ENCODE peak calls at places on chromosomes 12 and 14, in eight cellular contexts. Q is tibial nerve; K is naive thymus-derived CD4-positive, alpha-beta T cell; E is esophagus muscularis mucosa; T is heart left ventricle; A is ascending aorta; I is aorta; M is CD4-positive, CD25-positive, alpha-beta regulatory T cell. L is an unnamed sample.

GRCh38 chr12:65306603-65307501 is 28.4 kb downstream of the MSRB3 start:
- DNase-seq in Q (peak; percentile 25), K (no peak), E (no peak), T (peak; percentile 69), A (no peak), I (no peak), M (no peak), L (no peak)

GRCh38 chr12:89731614-89732013 is 23.0 kb upstream of the ATP2B1 start:
- DNase-seq in Q (peak; percentile 18), K (no peak), E (no peak), T (no peak), A (peak; percentile 62), I (no peak), M (no peak), L (no peak)

GRCh38 chr12:18967814-18968213 is 161.7 kb upstream of the PLEKHA5 start:
- DNase-seq in Q (no peak), K (no peak), E (no peak), T (no peak), A (no peak), I (no peak), M (no peak), L (no peak)

GRCh38 chr14:66233571-66233970 is 252.6 kb upstream of the CCDC196 start:
- DNase-seq in Q (no peak), K (no peak), E (no peak), T (no peak), A (no peak), I (no peak), M (no peak), L (no peak)

GRCh38 chr12:88752183-88752582 is 171.9 kb upstream of the KITLG start:
- DNase-seq in Q (no peak), K (no peak), E (no peak), T (no peak), A (no peak), I (no peak), M (no peak), L (no peak)

GRCh38 chr14:68089146-68089715 is 269.7 kb downstream of the RAD51B start:
- DNase-seq in Q (no peak), K (no peak), E (no peak), T (no peak), A (no peak), I (no peak), M (no peak), L (no peak)

GRCh38 chr14:67943947-67944346 is 124.4 kb downstream of the RAD51B start:
- DNase-seq in Q (peak; percentile 92), K (peak; percentile 56), E (no peak), T (peak; percentile 76), A (peak; percentile 91), I (peak; percentile 67), M (peak; percentile 20), L (peak; percentile 8)

GRCh38 chr12:77734489-77734888 is 96.2 kb upstream of the NAV3 start:
- DNase-seq in Q (no peak), K (no peak), E (no peak), T (no peak), A (no peak), I (no peak), M (no peak), L (no peak)

GRCh38 chr12:128316078-128316477 is 49.1 kb downstream of the TMEM132C start:
- DNase-seq in Q (no peak), K (no peak), E (no peak), T (no peak), A (no peak), I (no peak), M (no peak), L (no peak)

GRCh38 chr12:128318946-128319345 is 52.0 kb downstream of the TMEM132C start:
- DNase-seq in Q (no peak), K (no peak), E (no peak), T (no peak), A (no peak), I (no peak), M (no peak), L (no peak)

GRCh38 chr12:128322341-128322740 is 55.4 kb downstream of the TMEM132C start:
- DNase-seq in Q (no peak), K (no peak), E (no peak), T (no peak), A (no peak), I (no peak), M (no peak), L (no peak)

GRCh38 chr12:128314611-128315010 is 47.6 kb downstream of the TMEM132C start:
- DNase-seq in Q (no peak), K (no peak), E (no peak), T (no peak), A (no peak), I (no peak), M (no peak), L (no peak)

GRCh38 chr12:128316981-128317526 is 50.1 kb downstream of the TMEM132C start:
- DNase-seq in Q (no peak), K (no peak), E (no peak), T (no peak), A (no peak), I (no peak), M (no peak), L (no peak)
- H3K4me1 ChIP-seq in Q (no peaks in the 10 kb centered on the region), K (no peaks in the 10 kb centered on the region), E (no peaks in the 10 kb centered on the region), T (no peaks in the 10 kb centered on the region), A (no peaks in the 10 kb centered on the region), I (no peaks in the 10 kb centered on the region), M (no peaks in the 10 kb centered on the region), L (no peaks in the 10 kb centered on the region)

DNA sequence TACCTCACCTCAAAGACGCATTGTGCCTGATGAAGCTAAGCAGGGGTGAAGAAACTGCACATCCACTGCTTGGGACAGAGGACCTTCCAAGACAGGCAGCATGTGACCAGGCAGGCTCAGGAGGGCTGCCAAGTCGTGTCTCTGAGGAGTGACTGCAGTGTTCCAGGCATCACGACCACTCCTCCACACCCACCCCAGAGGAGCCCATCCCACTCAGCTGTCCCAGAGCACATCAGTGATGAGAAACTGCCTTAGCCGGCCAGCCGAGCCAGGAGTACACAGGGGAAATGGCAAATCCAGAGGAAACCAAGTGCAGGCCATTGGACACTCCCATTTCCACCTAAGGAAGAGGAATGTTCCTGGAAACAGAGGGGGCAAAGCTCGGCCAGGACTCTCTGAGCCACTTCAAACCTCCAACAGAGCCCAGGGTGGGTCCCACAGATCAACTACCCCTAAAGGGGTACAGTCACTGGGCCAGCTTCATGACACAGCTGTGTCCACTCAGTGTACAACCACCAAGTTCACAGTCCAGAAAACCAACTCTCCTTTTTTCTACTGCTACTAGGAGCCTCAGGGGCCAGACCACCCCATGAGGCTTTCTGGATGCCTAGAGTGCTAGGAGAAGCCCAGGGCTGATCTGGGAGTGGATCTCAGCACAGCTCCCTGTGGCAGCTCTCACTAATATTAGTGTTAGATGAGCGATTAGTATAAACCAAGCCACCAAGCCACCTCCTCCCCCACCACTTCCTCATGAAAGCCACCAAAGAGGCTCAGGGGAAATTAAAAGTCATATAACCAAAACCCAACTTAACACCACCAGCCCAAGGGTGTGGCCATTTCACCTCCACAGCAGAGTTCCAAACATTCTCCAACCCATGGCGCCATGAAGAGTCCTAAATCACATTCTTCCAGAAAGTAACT is 15.4 kb downstream of the PXN start:
- DNase-seq in Q (peak; percentile 89), K (no peak), E (no peak), T (peak; percentile 84), A (peak; percentile 83), I (peak; percentile 65), M (no peak), L (no peak)
- H3K27ac ChIP-seq in Q (peak overlapping the region; percentile 98), K (peak overlapping the region; percentile 55), E (peak overlapping the region; percentile 97), T (peak overlapping the region; percentile 97), A (peak overlapping the region; percentile 68), I (no peak overlapping the region), M (peak overlapping the region; percentile 82), L (peak overlapping the region; percentile 28)

GRCh38 chr14:58243790-58244555 is 670 bp upstream of the PSMA3 start:
- DNase-seq in Q (no peak), K (no peak), E (no peak), T (no peak), A (no peak), I (no peak), M (no peak), L (no peak)

GRCh38 chr14:58239259-58240210 is 5.1 kb upstream of the PSMA3 start:
- DNase-seq in Q (peak; percentile 89), K (peak; percentile 76), E (peak; percentile 96), T (peak; percentile 70), A (peak; percentile 86), I (peak; percentile 72), M (peak; percentile 76), L (peak; percentile 78)

GRCh38 chr14:58238252-58239247 is 6.1 kb upstream of the PSMA3 start:
- DNase-seq in Q (peak; percentile 29), K (peak; percentile 48), E (no peak), T (no peak), A (no peak), I (no peak), M (no peak), L (no peak)
- H3K4me3 ChIP-seq in Q (peak overlapping the region; percentile 53), K (peak overlapping the region; percentile 78), E (peak overlapping the region; percentile 69), T (peak overlapping the region; percentile 69), A (peak overlapping the region; percentile 76), I (peak overlapping the region; percentile 99), M (peak overlapping the region; percentile 100), L (peak overlapping the region; percentile 81)

DNA sequence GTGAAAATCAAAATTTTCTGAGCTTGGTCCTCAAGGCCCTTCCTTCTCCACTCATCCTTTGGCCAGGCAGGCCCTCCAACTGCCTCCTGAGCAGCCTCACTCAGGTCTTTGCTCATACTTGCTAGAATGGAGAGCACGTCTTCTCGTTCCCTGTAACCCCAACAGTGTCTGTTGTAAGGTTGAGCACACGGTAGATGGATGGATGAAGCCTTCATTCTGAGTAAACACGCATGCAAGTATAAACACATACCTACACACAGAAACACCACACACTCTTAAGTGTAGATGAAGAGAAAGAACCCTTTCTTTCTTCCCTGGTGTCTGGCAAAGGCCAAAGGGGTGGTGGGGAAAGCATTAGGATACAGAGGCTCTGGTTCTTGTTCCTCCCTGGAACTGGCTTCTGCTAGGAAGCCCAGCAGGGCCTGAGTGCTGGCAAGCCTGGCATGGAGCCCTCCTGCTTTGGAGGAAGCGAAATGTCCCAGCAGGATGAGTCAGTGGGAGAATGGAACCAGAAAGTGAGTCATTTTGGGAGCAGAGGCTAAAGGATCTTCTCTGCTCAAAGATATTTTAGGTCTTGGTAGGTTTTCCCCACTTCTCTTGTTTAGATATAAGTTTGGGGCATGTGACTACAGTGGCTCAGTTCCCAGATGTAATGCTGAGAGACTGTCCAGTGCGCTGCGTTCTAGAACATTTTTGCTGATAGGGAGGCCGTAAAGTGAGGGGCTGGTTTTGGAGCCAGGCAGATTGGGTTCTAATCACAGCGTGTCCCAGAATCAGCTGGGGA is 127.4 kb downstream of the CACNA1C start:
- DNase-seq in Q (peak; percentile 34), K (no peak), E (no peak), T (peak; percentile 56), A (peak; percentile 93), I (peak; percentile 91), M (no peak), L (no peak)
- H3K4me1 ChIP-seq in Q (no peaks in the 10 kb centered on the region), K (no peaks in the 10 kb centered on the region), E (peaks cover 85% of the 10 kb centered on the region), T (peaks cover 46% of the 10 kb centered on the region), A (peaks cover 25% of the 10 kb centered on the region), I (peaks cover 2% of the 10 kb centered on the region), M (no peaks in the 10 kb centered on the region), L (no peaks in the 10 kb centered on the region)